ENCODE peak calls at places on chromosome 15, in four cellular contexts. Q is B cell, G is skeletal muscle cell, U is OCI-M1. Z is an unnamed sample.

GRCh38 chr15:90154861-90155626 is 46.1 kb upstream of the SEMA4B start:
- DNase-seq in G (peak), U (no peak), Q (no peak), Z (no peak)

GRCh38 chr15:77002954-77003912 is 8.3 kb downstream of the PSTPIP1 start:
- DNase-seq in U (no peak), G (no peak), Q (no peak), Z (peak)

GRCh38 chr15:38961886-38962285 is 397.3 kb upstream of the RASGRP1 start:
- DNase-seq in Q (no peak), U (no peak), G (peak), Z (no peak)

GRCh38 chr15:98899266-98900021 is 108.1 kb downstream of the PGPEP1L start:
- DNase-seq in Q (no peak), G (no peak), U (no peak), Z (no peak)

GRCh38 chr15:87863152-87863551 is 393.4 kb downstream of the NTRK3 start:
- DNase-seq in U (peak), Q (no peak), G (no peak), Z (no peak)

GRCh38 chr15:64702816-64703631 is 72.4 kb downstream of the RBPMS2 start:
- DNase-seq in G (peak), Q (peak), U (peak), Z (peak)

GRCh38 chr15:48721061-48721810 is 75.7 kb upstream of the FBN1 start:
- DNase-seq in G (no peak), Q (no peak), U (no peak), Z (no peak)

GRCh38 chr15:70253461-70254156 is 155.9 kb upstream of the TLE3 start:
- DNase-seq in G (no peak), Q (no peak), U (no peak), Z (no peak)

GRCh38 chr15:74642328-74642723 is 26.7 kb downstream of the CLK3 start:
- DNase-seq in G (no peak), Q (no peak), U (no peak), Z (no peak)

GRCh38 chr15:67080900-67081431 is 15.6 kb downstream of the SMAD3 start:
- DNase-seq in U (peak), Q (peak), G (peak), Z (peak)

GRCh38 chr15:42213481-42213880 is 5.4 kb upstream of the VPS39 start:
- DNase-seq in G (no peak), Q (no peak), U (no peak), Z (no peak)

GRCh38 chr15:73686781-73687256 is 2.6 kb downstream of the CD276 start:
- DNase-seq in G (peak), Q (no peak), U (peak), Z (no peak)

Z was measured in NAMALWA.